ENCODE peak calls at places on chromosome 21, in seven cellular contexts. E is lung, V is RWPE2, J is psoas muscle, A is hepatocyte, X is heart left ventricle, U is A549. R is an unnamed sample.

GRCh38 chr21:30719401-30719800 is 824 bp upstream of the KRTAP21-3 start:
- DNase-seq in E (no peak), J (no peak), V (no peak), A (peak; percentile 17), X (no peak), U (no peak), R (no peak)

GRCh38 chr21:29487154-29487553 is 188.4 kb downstream of the BACH1 start:
- DNase-seq in X (no peak), E (no peak), J (no peak), U (no peak), A (no peak), V (no peak), R (no peak)

GRCh38 chr21:29190920-29191319 is 60.5 kb downstream of the MAP3K7CL start:
- DNase-seq in J (peak; percentile 63), A (no peak), V (no peak), U (peak; percentile 39), E (no peak), X (no peak), R (no peak)

GRCh38 chr21:29718081-29718815 is 221.5 kb downstream of the GRIK1 start:
- DNase-seq in A (no peak), V (no peak), U (no peak), X (no peak), J (no peak), E (no peak), R (no peak)

GRCh38 chr21:35206141-35207125 is 157.3 kb upstream of the RUNX1 start:
- DNase-seq in U (no peak), V (no peak), E (no peak), A (peak; percentile 62), J (peak; percentile 49), X (peak; percentile 23), R (peak; percentile 16)

GRCh38 chr21:36542312-36543101 is 62.6 kb upstream of the CLDN14 start:
- DNase-seq in J (no peak), V (no peak), A (peak; percentile 23), U (no peak), X (no peak), E (no peak), R (peak; percentile 10)

GRCh38 chr21:37266515-37267221 is 466 bp downstream of the VPS26C start:
- DNase-seq in U (peak; percentile 23), E (no peak), X (no peak), A (peak; percentile 80), V (peak; percentile 79), J (no peak), R (no peak)

GRCh38 chr21:44199448-44199847 is 41.3 kb downstream of the ICOSLG start:
- DNase-seq in X (no peak), J (no peak), V (no peak), U (no peak), A (peak; percentile 5), E (no peak), R (no peak)

GRCh38 chr21:26136686-26137085 is 33.9 kb downstream of the APP start:
- DNase-seq in E (no peak), V (no peak), X (no peak), J (no peak), U (no peak), A (no peak), R (no peak)
- H3K27ac ChIP-seq in E (no peak overlapping the region), V (no peak overlapping the region), X (no peak overlapping the region), J (no peak overlapping the region), U (peak overlapping the region; percentile 45), A (peak overlapping the region; percentile 33), R (no peak overlapping the region)

GRCh38 chr21:46191686-46192575 is 7.7 kb upstream of the SPATC1L start:
- DNase-seq in A (peak; percentile 3), X (no peak), V (no peak), E (no peak), U (no peak), J (peak; percentile 43), R (no peak)

GRCh38 chr21:46195595-46196195 is 11.4 kb upstream of the SPATC1L start:
- DNase-seq in J (no peak), A (peak; percentile 2), E (no peak), U (no peak), V (peak; percentile 62), X (no peak), R (no peak)

GRCh38 chr21:46196733-46197132 is 12.5 kb upstream of the SPATC1L start:
- DNase-seq in U (no peak), J (no peak), E (no peak), V (no peak), X (peak; percentile 11), A (no peak), R (no peak)

GRCh38 chr21:46193829-46194373 is 9.6 kb upstream of the SPATC1L start:
- DNase-seq in E (no peak), U (no peak), X (no peak), A (peak; percentile 2), V (no peak), J (no peak), R (no peak)

GRCh38 chr21:46194374-46195334 is 10.4 kb upstream of the SPATC1L start:
- DNase-seq in V (peak; percentile 60), E (no peak), J (no peak), X (no peak), U (no peak), A (peak; percentile 2), R (no peak)
- H3K27ac ChIP-seq in V (no peak overlapping the region), E (no peak overlapping the region), J (no peak overlapping the region), X (no peak overlapping the region), U (no peak overlapping the region), A (no peak overlapping the region), R (peak overlapping the region; percentile 59)

GRCh38 chr21:42232176-42232825 is 13.4 kb downstream of the ABCG1 start:
- DNase-seq in U (no peak), J (peak; percentile 51), V (no peak), E (no peak), X (no peak), A (no peak), R (no peak)

GRCh38 chr21:42234026-42234425 is 15.1 kb downstream of the ABCG1 start:
- DNase-seq in V (no peak), A (no peak), E (no peak), J (peak; percentile 41), X (no peak), U (no peak), R (no peak)

GRCh38 chr21:42234464-42235241 is 15.7 kb downstream of the ABCG1 start:
- DNase-seq in X (peak; percentile 74), A (peak; percentile 93), U (peak; percentile 36), J (peak; percentile 86), E (peak; percentile 46), V (no peak), R (peak; percentile 53)

GRCh38 chr21:42231761-42232160 is 12.8 kb downstream of the ABCG1 start:
- DNase-seq in U (no peak), J (peak; percentile 31), X (no peak), E (no peak), V (no peak), A (no peak), R (no peak)

DNA sequence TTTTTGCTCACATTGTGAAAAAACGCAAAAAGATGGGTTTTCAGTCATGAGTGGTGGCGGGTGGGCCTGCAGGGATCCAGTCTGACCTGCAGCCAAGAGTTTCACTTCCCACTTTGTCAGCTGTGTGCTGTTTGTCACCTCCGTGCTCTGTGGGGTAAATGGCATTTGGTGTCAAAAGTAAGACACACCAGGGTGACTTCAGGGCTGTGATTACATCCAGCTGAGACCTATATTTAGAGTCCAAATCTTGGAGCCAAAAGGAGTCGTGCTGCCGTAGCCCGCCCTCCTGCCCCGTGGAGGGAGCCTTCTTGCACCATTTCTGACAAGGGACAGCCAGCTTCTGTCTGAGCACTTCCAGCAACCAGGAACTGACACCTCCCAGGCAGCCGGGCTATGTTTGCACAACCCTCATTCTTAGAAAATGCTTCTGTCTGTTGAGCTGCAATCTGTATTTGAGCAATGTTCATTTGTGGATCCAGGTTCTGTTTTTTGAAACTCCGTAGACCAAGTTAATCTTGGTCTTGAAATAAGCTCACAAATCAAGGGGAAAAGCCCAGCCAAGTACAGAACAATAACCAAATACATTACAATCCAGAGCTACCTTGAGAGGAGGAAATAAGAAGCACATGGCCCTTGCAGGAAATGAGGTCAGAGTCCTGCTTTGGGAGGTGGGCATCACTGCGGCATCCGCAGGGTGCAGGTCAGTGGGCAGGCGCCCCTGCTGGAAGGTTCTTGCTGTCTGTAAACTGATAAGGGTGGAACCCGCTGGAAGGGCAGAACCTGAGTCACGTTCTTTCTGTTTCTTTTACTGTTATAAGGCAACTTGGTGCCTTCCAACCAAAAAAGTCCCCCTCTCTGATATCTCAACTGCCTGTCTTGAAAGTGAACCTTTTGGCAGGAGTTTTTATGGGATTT is 14.4 kb downstream of the ABCG1 start:
- DNase-seq in A (peak; percentile 74), J (peak; percentile 93), X (peak; percentile 67), U (peak; percentile 21), V (no peak), E (peak; percentile 69), R (peak; percentile 69)
- H3K27ac ChIP-seq in A (peak overlapping the region; percentile 88), J (peak overlapping the region; percentile 96), X (peak overlapping the region; percentile 91), U (peak overlapping the region; percentile 91), V (peak overlapping the region; percentile 22), E (peak overlapping the region; percentile 85), R (peak overlapping the region; percentile 75)

GRCh38 chr21:32456497-32456918 is 44.0 kb downstream of the EVA1C start:
- DNase-seq in U (no peak), V (no peak), X (no peak), A (no peak), J (no peak), E (no peak), R (peak; percentile 24)

GRCh38 chr21:32457962-32458361 is 45.5 kb downstream of the EVA1C start:
- DNase-seq in U (no peak), J (no peak), X (no peak), V (no peak), A (no peak), E (no peak), R (no peak)

GRCh38 chr21:32459972-32460371 is 47.5 kb downstream of the EVA1C start:
- DNase-seq in J (no peak), U (no peak), A (no peak), E (no peak), X (no peak), V (no peak), R (no peak)

GRCh38 chr21:32455548-32455947 is 43.0 kb downstream of the EVA1C start:
- DNase-seq in U (no peak), A (no peak), V (no peak), J (no peak), X (no peak), E (no peak), R (peak; percentile 61)

DNA sequence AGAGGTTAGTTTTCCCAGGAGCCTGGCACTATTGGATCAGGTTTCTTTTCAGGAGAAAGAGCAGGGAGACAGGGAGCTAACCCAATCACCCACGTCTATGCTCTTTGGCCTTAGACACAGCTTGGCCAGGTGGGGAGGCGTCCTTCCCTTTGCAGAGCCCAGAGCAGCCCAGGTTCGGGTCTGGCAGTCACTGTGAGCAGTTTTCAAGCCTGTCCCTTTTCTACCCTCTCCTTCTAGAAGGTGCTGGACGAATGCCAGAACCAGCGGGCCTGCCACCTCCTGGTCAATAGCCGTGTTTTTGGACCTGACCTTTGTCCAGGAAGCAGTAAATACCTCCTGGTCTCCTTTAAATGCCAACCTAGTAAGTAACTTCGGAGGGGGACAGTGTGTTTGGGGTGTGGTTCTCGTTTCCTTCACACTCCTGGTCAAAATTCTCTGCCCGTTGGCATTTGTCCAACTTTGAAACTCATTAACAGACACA is 44.9 kb downstream of the EVA1C start:
- DNase-seq in U (peak; percentile 74), J (peak; percentile 58), X (peak; percentile 41), E (peak; percentile 56), A (peak; percentile 53), V (no peak), R (no peak)
- H3K27ac ChIP-seq in U (peak overlapping the region; percentile 99), J (no peak overlapping the region), X (peak overlapping the region; percentile 22), E (peak overlapping the region; percentile 44), A (peak overlapping the region; percentile 47), V (peak overlapping the region; percentile 31), R (peak overlapping the region; percentile 82)

GRCh38 chr21:38914071-38914491 is 108.4 kb downstream of the ETS2 start:
- DNase-seq in A (no peak), E (no peak), V (no peak), U (no peak), J (no peak), X (no peak), R (no peak)
- H3K27ac ChIP-seq in A (peak overlapping the region; percentile 97), E (peak overlapping the region; percentile 91), V (no peak overlapping the region), U (peak overlapping the region; percentile 78), J (peak overlapping the region; percentile 94), X (no peak overlapping the region), R (peak overlapping the region; percentile 86)